ENCODE peak calls at places on chromosomes 11 and 22, in eight cellular contexts. One of them, this sample, is unnamed.
A peak's percentile ranks its signal among the peaks of the same experiment; 100 is the strongest.

GRCh38 chr11:33844236-33844635 is 47.6 kb downstream of the LMO2 start:
- DNase-seq in HFF-Myc: no peak
- DNase-seq in AG04450: no peak
- DNase-seq in HepG2: no peak
- DNase-seq in cardiac fibroblast: no peak
- DNase-seq in mammary epithelial cell: no peak
- DNase-seq in CD8-positive, alpha-beta T cell: no peak
- DNase-seq in body of pancreas: no peak
- DNase-seq in this sample: no peak

GRCh38 chr11:36114095-36114494 is 170.2 kb downstream of the LDLRAD3 start:
- DNase-seq in HFF-Myc: no peak
- DNase-seq in AG04450: no peak
- DNase-seq in HepG2: no peak
- DNase-seq in cardiac fibroblast: no peak
- DNase-seq in mammary epithelial cell: no peak
- DNase-seq in CD8-positive, alpha-beta T cell: no peak
- DNase-seq in body of pancreas: no peak
- DNase-seq in this sample: no peak

GRCh38 chr11:130916910-130917309 is 631 bp upstream of the SNX19 start:
- DNase-seq in HFF-Myc: no peak
- DNase-seq in AG04450: no peak
- DNase-seq in HepG2: no peak
- DNase-seq in cardiac fibroblast: no peak
- DNase-seq in mammary epithelial cell: no peak
- DNase-seq in CD8-positive, alpha-beta T cell: no peak
- DNase-seq in body of pancreas: no peak
- DNase-seq in this sample: no peak

GRCh38 chr22:19503869-19504268 is 20.3 kb downstream of the CLDN5 start:
- DNase-seq in HFF-Myc: no peak
- DNase-seq in AG04450: no peak
- DNase-seq in HepG2: no peak
- DNase-seq in cardiac fibroblast: no peak
- DNase-seq in mammary epithelial cell: no peak
- DNase-seq in CD8-positive, alpha-beta T cell: no peak
- DNase-seq in body of pancreas: no peak
- DNase-seq in this sample: no peak

GRCh38 chr22:45009881-45010531 is at the start of gene PHF21B:
- DNase-seq in HFF-Myc: no peak
- DNase-seq in AG04450: no peak
- DNase-seq in HepG2: no peak
- DNase-seq in cardiac fibroblast: peak; percentile 18
- DNase-seq in mammary epithelial cell: peak; percentile 9
- DNase-seq in CD8-positive, alpha-beta T cell: no peak
- DNase-seq in body of pancreas: peak; percentile 41
- DNase-seq in this sample: peak; percentile 13

GRCh38 chr11:114233755-114234154 is 62.4 kb upstream of the NNMT start:
- DNase-seq in HFF-Myc: no peak
- DNase-seq in AG04450: no peak
- DNase-seq in HepG2: no peak
- DNase-seq in cardiac fibroblast: peak; percentile 73
- DNase-seq in mammary epithelial cell: no peak
- DNase-seq in CD8-positive, alpha-beta T cell: no peak
- DNase-seq in body of pancreas: no peak
- DNase-seq in this sample: no peak

GRCh38 chr22:46353483-46354105 is 18.1 kb downstream of the TRMU start:
- DNase-seq in HFF-Myc: no peak
- DNase-seq in AG04450: no peak
- DNase-seq in HepG2: no peak
- DNase-seq in cardiac fibroblast: no peak
- DNase-seq in mammary epithelial cell: no peak
- DNase-seq in CD8-positive, alpha-beta T cell: no peak
- DNase-seq in body of pancreas: peak; percentile 49
- DNase-seq in this sample: no peak

GRCh38 chr11:48093795-48094642 is 113.7 kb downstream of the PTPRJ start:
- DNase-seq in HFF-Myc: peak; percentile 96
- DNase-seq in AG04450: no peak
- DNase-seq in HepG2: peak; percentile 77
- DNase-seq in cardiac fibroblast: no peak
- DNase-seq in mammary epithelial cell: no peak
- DNase-seq in CD8-positive, alpha-beta T cell: no peak
- DNase-seq in body of pancreas: peak; percentile 32
- DNase-seq in this sample: peak; percentile 17

GRCh38 chr11:72235351-72236057 is 8.5 kb downstream of the PHOX2A start:
- DNase-seq in HFF-Myc: no peak
- DNase-seq in AG04450: no peak
- DNase-seq in HepG2: no peak
- DNase-seq in cardiac fibroblast: no peak
- DNase-seq in mammary epithelial cell: no peak
- DNase-seq in CD8-positive, alpha-beta T cell: no peak
- DNase-seq in body of pancreas: no peak
- DNase-seq in this sample: no peak

GRCh38 chr22:20881231-20881630 is 22.4 kb downstream of the SNAP29 start:
- DNase-seq in HFF-Myc: no peak
- DNase-seq in AG04450: no peak
- DNase-seq in HepG2: no peak
- DNase-seq in cardiac fibroblast: peak; percentile 13
- DNase-seq in mammary epithelial cell: peak; percentile 51
- DNase-seq in CD8-positive, alpha-beta T cell: no peak
- DNase-seq in body of pancreas: no peak
- DNase-seq in this sample: no peak

GRCh38 chr22:49960967-49961600 is 512 bp downstream of the PIM3 start:
- DNase-seq in HFF-Myc: no peak
- DNase-seq in AG04450: no peak
- DNase-seq in HepG2: no peak
- DNase-seq in cardiac fibroblast: peak; percentile 31
- DNase-seq in mammary epithelial cell: peak; percentile 61
- DNase-seq in CD8-positive, alpha-beta T cell: peak; percentile 52
- DNase-seq in body of pancreas: peak; percentile 63
- DNase-seq in this sample: peak; percentile 43

GRCh38 chr22:47071812-47072641 is 309.6 kb downstream of the TBC1D22A start:
- DNase-seq in HFF-Myc: no peak
- DNase-seq in AG04450: no peak
- DNase-seq in HepG2: no peak
- DNase-seq in cardiac fibroblast: no peak
- DNase-seq in mammary epithelial cell: no peak
- DNase-seq in CD8-positive, alpha-beta T cell: no peak
- DNase-seq in body of pancreas: no peak
- DNase-seq in this sample: no peak

GRCh38 chr11:8096575-8096974 is 15.6 kb downstream of the TUB start:
- DNase-seq in HFF-Myc: no peak
- DNase-seq in AG04450: no peak
- DNase-seq in HepG2: no peak
- DNase-seq in cardiac fibroblast: no peak
- DNase-seq in mammary epithelial cell: no peak
- DNase-seq in CD8-positive, alpha-beta T cell: no peak
- DNase-seq in body of pancreas: no peak
- DNase-seq in this sample: no peak

GRCh38 chr11:75313457-75314272 is 37.8 kb downstream of the ARRB1 start:
- DNase-seq in HFF-Myc: peak; percentile 57
- DNase-seq in AG04450: no peak
- DNase-seq in HepG2: no peak
- DNase-seq in cardiac fibroblast: peak; percentile 86
- DNase-seq in mammary epithelial cell: no peak
- DNase-seq in CD8-positive, alpha-beta T cell: no peak
- DNase-seq in body of pancreas: peak; percentile 67
- DNase-seq in this sample: peak; percentile 58

GRCh38 chr11:61695917-61696316 is 15.7 kb downstream of the DAGLA start:
- DNase-seq in HFF-Myc: peak; percentile 49
- DNase-seq in AG04450: no peak
- DNase-seq in HepG2: no peak
- DNase-seq in cardiac fibroblast: peak; percentile 73
- DNase-seq in mammary epithelial cell: peak; percentile 91
- DNase-seq in CD8-positive, alpha-beta T cell: peak; percentile 92
- DNase-seq in body of pancreas: peak; percentile 88
- DNase-seq in this sample: peak; percentile 59

GRCh38 chr11:101127348-101127698 is 2.3 kb downstream of the PGR start:
- DNase-seq in HFF-Myc: no peak
- DNase-seq in AG04450: no peak
- DNase-seq in HepG2: no peak
- DNase-seq in cardiac fibroblast: no peak
- DNase-seq in mammary epithelial cell: peak; percentile 13
- DNase-seq in CD8-positive, alpha-beta T cell: no peak
- DNase-seq in body of pancreas: peak; percentile 12
- DNase-seq in this sample: no peak

GRCh38 chr11:8297781-8298440 is 34.2 kb upstream of the LMO1 start:
- DNase-seq in HFF-Myc: no peak
- DNase-seq in AG04450: no peak
- DNase-seq in HepG2: no peak
- DNase-seq in cardiac fibroblast: no peak
- DNase-seq in mammary epithelial cell: no peak
- DNase-seq in CD8-positive, alpha-beta T cell: no peak
- DNase-seq in body of pancreas: no peak
- DNase-seq in this sample: no peak

GRCh38 chr11:108967571-108967970 is 302.7 kb downstream of the DDX10 start:
- DNase-seq in HFF-Myc: no peak
- DNase-seq in AG04450: no peak
- DNase-seq in HepG2: no peak
- DNase-seq in cardiac fibroblast: no peak
- DNase-seq in mammary epithelial cell: no peak
- DNase-seq in CD8-positive, alpha-beta T cell: no peak
- DNase-seq in body of pancreas: no peak
- DNase-seq in this sample: peak; percentile 90

GRCh38 chr11:18699269-18699596 is 654 bp downstream of the TMEM86A start:
- DNase-seq in HFF-Myc: no peak
- DNase-seq in AG04450: no peak
- DNase-seq in HepG2: no peak
- DNase-seq in cardiac fibroblast: no peak
- DNase-seq in mammary epithelial cell: no peak
- DNase-seq in CD8-positive, alpha-beta T cell: no peak
- DNase-seq in body of pancreas: no peak
- DNase-seq in this sample: no peak

GRCh38 chr11:18698341-18699268 is at the start of gene TMEM86A:
- DNase-seq in HFF-Myc: no peak
- DNase-seq in AG04450: no peak
- DNase-seq in HepG2: peak; percentile 70
- DNase-seq in cardiac fibroblast: peak; percentile 64
- DNase-seq in mammary epithelial cell: peak; percentile 73
- DNase-seq in CD8-positive, alpha-beta T cell: peak; percentile 90
- DNase-seq in body of pancreas: peak; percentile 95
- DNase-seq in this sample: peak; percentile 65

GRCh38 chr11:18700375-18700774 is 1.8 kb downstream of the TMEM86A start:
- DNase-seq in HFF-Myc: no peak
- DNase-seq in AG04450: no peak
- DNase-seq in HepG2: no peak
- DNase-seq in cardiac fibroblast: no peak
- DNase-seq in mammary epithelial cell: peak; percentile 73
- DNase-seq in CD8-positive, alpha-beta T cell: no peak
- DNase-seq in body of pancreas: no peak
- DNase-seq in this sample: no peak

GRCh38 chr11:18700872-18701271 is 2.3 kb downstream of the TMEM86A start:
- DNase-seq in HFF-Myc: no peak
- DNase-seq in AG04450: no peak
- DNase-seq in HepG2: no peak
- DNase-seq in cardiac fibroblast: no peak
- DNase-seq in mammary epithelial cell: no peak
- DNase-seq in CD8-positive, alpha-beta T cell: no peak
- DNase-seq in body of pancreas: no peak
- DNase-seq in this sample: no peak

GRCh38 chr11:18699848-18700261 is 1.3 kb downstream of the TMEM86A start:
- DNase-seq in HFF-Myc: no peak
- DNase-seq in AG04450: no peak
- DNase-seq in HepG2: no peak
- DNase-seq in cardiac fibroblast: no peak
- DNase-seq in mammary epithelial cell: no peak
- DNase-seq in CD8-positive, alpha-beta T cell: no peak
- DNase-seq in body of pancreas: no peak
- DNase-seq in this sample: no peak
- H3K4me3 ChIP-seq in HFF-Myc: no peak overlapping the region
- H3K4me3 ChIP-seq in AG04450: no peak overlapping the region
- H3K4me3 ChIP-seq in HepG2: no peak overlapping the region
- H3K4me3 ChIP-seq in cardiac fibroblast: no peak overlapping the region
- H3K4me3 ChIP-seq in mammary epithelial cell: no peak overlapping the region
- H3K4me3 ChIP-seq in CD8-positive, alpha-beta T cell: no peak overlapping the region
- H3K4me3 ChIP-seq in body of pancreas: no peak overlapping the region
- H3K4me3 ChIP-seq in this sample: no peak overlapping the region

GRCh38 chr11:67506426-67507032 is 1.4 kb upstream of the PITPNM1 start:
- DNase-seq in HFF-Myc: no peak
- DNase-seq in AG04450: no peak
- DNase-seq in HepG2: no peak
- DNase-seq in cardiac fibroblast: no peak
- DNase-seq in mammary epithelial cell: no peak
- DNase-seq in CD8-positive, alpha-beta T cell: no peak
- DNase-seq in body of pancreas: peak; percentile 43
- DNase-seq in this sample: no peak
- TF ChIP-seq CTCF in HFF-Myc: no peak
- TF ChIP-seq CTCF in AG04450: no peak
- TF ChIP-seq CTCF in HepG2: no peak
- TF ChIP-seq CTCF in cardiac fibroblast: no peak
- TF ChIP-seq CTCF in mammary epithelial cell: no peak
- TF ChIP-seq CTCF in CD8-positive, alpha-beta T cell: no peak
- TF ChIP-seq CTCF in body of pancreas: no peak
- TF ChIP-seq CTCF in this sample: no peak

GRCh38 chr11:67434395-67434881 is 3.0 kb downstream of the PTPRCAP start:
- DNase-seq in HFF-Myc: no peak
- DNase-seq in AG04450: no peak
- DNase-seq in HepG2: no peak
- DNase-seq in cardiac fibroblast: no peak
- DNase-seq in mammary epithelial cell: no peak
- DNase-seq in CD8-positive, alpha-beta T cell: peak; percentile 42
- DNase-seq in body of pancreas: no peak
- DNase-seq in this sample: no peak
- H3K4me3 ChIP-seq in HFF-Myc: no peak overlapping the region
- H3K4me3 ChIP-seq in AG04450: no peak overlapping the region
- H3K4me3 ChIP-seq in HepG2: no peak overlapping the region
- H3K4me3 ChIP-seq in cardiac fibroblast: no peak overlapping the region
- H3K4me3 ChIP-seq in mammary epithelial cell: no peak overlapping the region
- H3K4me3 ChIP-seq in CD8-positive, alpha-beta T cell: peak overlapping the region; percentile 98
- H3K4me3 ChIP-seq in body of pancreas: no peak overlapping the region
- H3K4me3 ChIP-seq in this sample: no peak overlapping the region

DNA sequence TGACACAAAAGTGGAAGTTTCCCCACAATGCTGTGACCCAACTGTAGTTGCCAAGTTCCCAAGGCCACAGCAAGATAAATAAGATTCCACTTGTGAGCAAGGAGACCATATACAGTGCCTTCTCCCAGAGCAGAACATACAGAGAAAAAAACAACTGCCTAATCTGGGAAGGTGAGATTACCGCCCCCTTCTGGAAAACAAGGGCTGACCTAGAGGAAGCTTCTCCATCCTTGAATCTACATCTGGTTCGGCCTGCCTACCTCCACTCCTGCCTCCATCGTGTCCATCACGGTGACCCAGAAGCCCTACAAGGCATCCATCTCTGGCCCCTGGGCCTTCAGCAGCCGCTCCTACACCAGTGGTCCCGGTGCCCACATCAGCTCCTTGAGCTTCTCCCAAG is 6.1 kb upstream of the RNASEH2C start:
- DNase-seq in HFF-Myc: no peak
- DNase-seq in AG04450: no peak
- DNase-seq in HepG2: no peak
- DNase-seq in cardiac fibroblast: no peak
- DNase-seq in mammary epithelial cell: no peak
- DNase-seq in CD8-positive, alpha-beta T cell: no peak
- DNase-seq in body of pancreas: no peak
- DNase-seq in this sample: no peak
- TF ChIP-seq CTCF in HFF-Myc: peak; percentile 14
- TF ChIP-seq CTCF in AG04450: no peak
- TF ChIP-seq CTCF in HepG2: peak; percentile 9
- TF ChIP-seq CTCF in cardiac fibroblast: no peak
- TF ChIP-seq CTCF in mammary epithelial cell: no peak
- TF ChIP-seq CTCF in CD8-positive, alpha-beta T cell: no peak
- TF ChIP-seq CTCF in body of pancreas: peak; percentile 26
- TF ChIP-seq CTCF in this sample: no peak

GRCh38 chr22:42316988-42317387 is 46.5 kb upstream of the TCF20 start:
- DNase-seq in HFF-Myc: no peak
- DNase-seq in AG04450: no peak
- DNase-seq in HepG2: no peak
- DNase-seq in cardiac fibroblast: peak; percentile 5
- DNase-seq in mammary epithelial cell: peak; percentile 74
- DNase-seq in CD8-positive, alpha-beta T cell: peak; percentile 56
- DNase-seq in body of pancreas: no peak
- DNase-seq in this sample: peak; percentile 44
- H3K4me3 ChIP-seq in HFF-Myc: no peak overlapping the region
- H3K4me3 ChIP-seq in AG04450: no peak overlapping the region
- H3K4me3 ChIP-seq in HepG2: no peak overlapping the region
- H3K4me3 ChIP-seq in cardiac fibroblast: no peak overlapping the region
- H3K4me3 ChIP-seq in mammary epithelial cell: no peak overlapping the region
- H3K4me3 ChIP-seq in CD8-positive, alpha-beta T cell: no peak overlapping the region
- H3K4me3 ChIP-seq in body of pancreas: no peak overlapping the region
- H3K4me3 ChIP-seq in this sample: no peak overlapping the region

This sample was measured in AG10803.